ENCODE peak calls at places on chromosome 11, in six cellular contexts. W, Q, D, C, G and Z are unnamed samples.

GRCh38 chr11:27914080-27914479 is 193.9 kb downstream of the KIF18A start:
- DNase-seq in W (no peak), Q (no peak), D (no peak), C (no peak), G (no peak), Z (no peak)

GRCh38 chr11:46491661-46492331 is 100.2 kb upstream of the CHRM4 start:
- DNase-seq in W (no peak), Q (no peak), D (no peak), C (no peak), G (no peak), Z (no peak)

GRCh38 chr11:101748572-101748971 is 164.8 kb upstream of the TRPC6 start:
- DNase-seq in W (no peak), Q (no peak), D (no peak), C (no peak), G (no peak), Z (no peak)

GRCh38 chr11:82494988-82495432 is 238.7 kb downstream of the FAM181B start:
- DNase-seq in W (no peak), Q (peak), D (peak), C (no peak), G (no peak), Z (peak)

GRCh38 chr11:65814131-65814959 is 19.4 kb upstream of the SNX32 start:
- DNase-seq in W (no peak), Q (no peak), D (no peak), C (no peak), G (no peak), Z (no peak)

GRCh38 chr11:70829160-70829899 is 423.0 kb downstream of the SHANK2 start:
- DNase-seq in W (no peak), Q (no peak), D (no peak), C (no peak), G (no peak), Z (no peak)

GRCh38 chr11:65585396-65586246 is 9.8 kb downstream of the EHBP1L1 start:
- DNase-seq in W (no peak), Q (no peak), D (no peak), C (no peak), G (no peak), Z (no peak)

GRCh38 chr11:74057251-74058151 is 48.6 kb upstream of the UCP3 start:
- DNase-seq in W (peak), Q (no peak), D (peak), C (no peak), G (peak), Z (no peak)

GRCh38 chr11:61917357-61918109 is at the start of gene RAB3IL1:
- DNase-seq in W (no peak), Q (peak), D (no peak), C (no peak), G (peak), Z (peak)

GRCh38 chr11:46603704-46604308 is 10.0 kb upstream of the AMBRA1 start:
- DNase-seq in W (no peak), Q (no peak), D (no peak), C (no peak), G (no peak), Z (no peak)

GRCh38 chr11:94855666-94856065 is 87.5 kb downstream of the AMOTL1 start:
- DNase-seq in W (no peak), Q (no peak), D (no peak), C (no peak), G (no peak), Z (no peak)

GRCh38 chr11:23233075-23233474 is 372.8 kb upstream of the CCDC179 start:
- DNase-seq in W (no peak), Q (no peak), D (no peak), C (no peak), G (no peak), Z (no peak)
- TF ChIP-seq ATF3 in W (no peak), Q (no peak), D (no peak), C (no peak), G (no peak), Z (no peak)

GRCh38 chr11:3902441-3902840 is 47.0 kb downstream of the STIM1 start:
- DNase-seq in W (no peak), Q (no peak), D (no peak), C (no peak), G (peak), Z (no peak)

GRCh38 chr11:3905080-3905953 is 49.9 kb downstream of the STIM1 start:
- DNase-seq in W (peak), Q (no peak), D (peak), C (no peak), G (peak), Z (no peak)

GRCh38 chr11:3904228-3904627 is 48.8 kb downstream of the STIM1 start:
- DNase-seq in W (no peak), Q (no peak), D (no peak), C (no peak), G (no peak), Z (no peak)

GRCh38 chr11:3903207-3903896 is 47.9 kb downstream of the STIM1 start:
- DNase-seq in W (no peak), Q (no peak), D (no peak), C (no peak), G (no peak), Z (no peak)

DNA sequence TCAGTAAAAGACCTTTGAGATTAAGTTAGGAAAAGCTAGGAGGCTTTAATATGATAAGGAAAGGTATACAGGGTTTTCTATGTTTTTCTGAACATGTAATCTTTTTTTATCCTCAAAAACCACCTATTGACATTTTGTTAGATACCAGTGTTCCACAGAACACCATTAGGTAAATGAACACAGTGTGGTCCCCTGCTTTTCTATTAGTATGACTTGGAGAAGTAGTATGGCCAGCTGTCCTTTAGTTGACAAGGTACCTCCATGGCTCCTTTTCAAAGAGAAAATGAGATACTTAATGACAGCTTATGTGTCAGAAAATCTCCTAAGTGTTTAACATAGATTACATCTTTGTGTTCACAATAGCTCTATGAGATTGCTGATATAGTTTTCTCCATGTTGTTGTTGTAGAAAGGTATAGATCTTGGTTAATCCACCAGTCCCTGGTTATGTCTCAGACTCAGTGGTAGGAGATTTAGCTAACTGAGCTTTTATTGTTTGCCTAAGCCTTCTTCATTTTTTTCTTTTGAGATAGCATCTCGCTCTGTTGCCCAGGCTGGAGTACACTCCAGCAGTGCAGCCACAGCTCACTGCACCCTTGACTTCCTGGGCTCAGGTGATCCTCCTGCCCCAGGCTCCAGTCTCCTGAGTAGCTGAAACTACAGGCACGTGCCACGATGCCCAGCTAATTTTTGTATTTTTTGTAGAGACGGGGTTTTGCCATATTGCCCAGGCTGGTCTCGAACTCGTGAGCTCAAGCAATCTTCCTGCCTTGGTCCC is 46.0 kb downstream of the STIM1 start:
- DNase-seq in W (no peak), Q (no peak), D (no peak), C (no peak), G (no peak), Z (no peak)
- TF ChIP-seq ATF3 in W (no peak), Q (no peak), D (no peak), C (no peak), G (no peak), Z (no peak)

GRCh38 chr11:12981879-12982531 is 27.1 kb upstream of the RASSF10 start:
- DNase-seq in W (no peak), Q (no peak), D (peak), C (no peak), G (no peak), Z (no peak)
- TF ChIP-seq ATF3 in W (no peak), Q (no peak), D (no peak), C (no peak), G (no peak), Z (no peak)

GRCh38 chr11:20353829-20354434 is 9.6 kb upstream of the HTATIP2 start:
- DNase-seq in W (peak), Q (peak), D (peak), C (no peak), G (peak), Z (no peak)
- TF ChIP-seq ATF3 in W (no peak), Q (no peak), D (no peak), C (no peak), G (no peak), Z (no peak)

GRCh38 chr11:43812471-43812870 is 68.2 kb upstream of the ALKBH3 start:
- DNase-seq in W (no peak), Q (no peak), D (no peak), C (no peak), G (no peak), Z (no peak)

GRCh38 chr11:43806976-43807375 is 73.7 kb upstream of the ALKBH3 start:
- DNase-seq in W (no peak), Q (no peak), D (no peak), C (no peak), G (no peak), Z (no peak)

GRCh38 chr11:43810929-43811596 is 69.6 kb upstream of the ALKBH3 start:
- DNase-seq in W (no peak), Q (no peak), D (no peak), C (no peak), G (peak), Z (no peak)
- TF ChIP-seq ATF3 in W (no peak), Q (no peak), D (no peak), C (no peak), G (no peak), Z (no peak)

GRCh38 chr11:123719452-123719851 is 22.0 kb downstream of the ZNF202 start:
- DNase-seq in W (no peak), Q (no peak), D (no peak), C (no peak), G (no peak), Z (no peak)
- TF ChIP-seq ATF3 in W (no peak), Q (no peak), D (no peak), C (no peak), G (peak), Z (no peak)

GRCh38 chr11:34600339-34601084 is 20.4 kb upstream of the EHF start:
- DNase-seq in W (peak), Q (no peak), D (peak), C (no peak), G (peak), Z (no peak)
- TF ChIP-seq ATF3 in W (no peak), Q (no peak), D (no peak), C (no peak), G (no peak), Z (no peak)

GRCh38 chr11:59267738-59268475 is 55.2 kb upstream of the MPEG1 start:
- DNase-seq in W (no peak), Q (no peak), D (no peak), C (no peak), G (no peak), Z (no peak)

GRCh38 chr11:59271247-59271755 is 58.6 kb upstream of the MPEG1 start:
- DNase-seq in W (no peak), Q (no peak), D (no peak), C (no peak), G (no peak), Z (no peak)

GRCh38 chr11:59271811-59272327 is 59.1 kb upstream of the MPEG1 start:
- DNase-seq in W (no peak), Q (no peak), D (no peak), C (no peak), G (no peak), Z (no peak)

DNA sequence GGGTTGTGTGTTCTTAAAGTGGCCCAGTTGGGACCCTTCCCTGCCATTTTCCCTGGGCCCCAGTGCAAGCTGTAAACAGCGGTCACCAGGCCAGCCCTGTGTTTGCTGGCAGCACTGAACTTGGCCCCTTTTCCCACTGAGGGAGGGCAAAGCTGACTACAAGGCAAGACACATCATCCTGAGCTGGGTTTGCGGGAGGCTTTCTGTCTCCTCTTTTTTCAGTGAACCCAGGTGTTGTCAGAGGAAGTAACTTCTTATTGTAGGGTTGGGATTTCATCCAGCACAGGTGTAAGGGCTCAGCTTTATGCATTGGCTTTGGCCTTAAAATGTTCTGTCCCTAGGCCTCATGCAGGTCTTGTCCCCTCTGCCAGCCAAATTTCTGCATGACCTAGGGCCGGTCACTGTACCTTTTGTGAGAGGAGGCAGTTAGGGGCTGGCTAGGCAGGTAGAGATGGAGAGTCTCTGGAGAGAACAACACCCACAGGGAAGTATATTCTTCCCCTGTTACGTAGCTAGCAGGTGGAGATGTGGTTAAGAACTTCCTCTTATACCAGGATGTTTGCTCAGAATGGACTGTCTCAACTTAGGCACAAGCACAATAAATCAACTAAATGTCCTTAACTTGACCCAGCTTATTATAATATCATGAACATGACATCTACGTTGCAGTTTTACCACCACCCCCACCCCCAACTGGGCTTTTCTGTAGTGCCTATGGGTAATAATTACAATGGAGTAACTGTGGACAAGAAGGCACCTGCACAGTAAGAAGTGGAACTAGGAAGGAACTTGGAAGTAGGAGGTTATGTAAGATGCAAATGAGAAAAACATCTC is 60.5 kb upstream of the MPEG1 start:
- DNase-seq in W (no peak), Q (no peak), D (no peak), C (peak), G (no peak), Z (no peak)
- TF ChIP-seq ATF3 in W (no peak), Q (no peak), D (no peak), C (no peak), G (no peak), Z (no peak)

GRCh38 chr11:120717042-120717441 is 205.5 kb downstream of the GRIK4 start:
- DNase-seq in W (no peak), Q (no peak), D (no peak), C (no peak), G (no peak), Z (no peak)

GRCh38 chr11:120712014-120712413 is 200.5 kb downstream of the GRIK4 start:
- DNase-seq in W (no peak), Q (no peak), D (no peak), C (no peak), G (no peak), Z (no peak)

GRCh38 chr11:120712862-120713770 is 201.6 kb downstream of the GRIK4 start:
- DNase-seq in W (no peak), Q (no peak), D (no peak), C (no peak), G (no peak), Z (no peak)

GRCh38 chr11:120715239-120715638 is 203.7 kb downstream of the GRIK4 start:
- DNase-seq in W (no peak), Q (no peak), D (peak), C (no peak), G (peak), Z (no peak)

DNA sequence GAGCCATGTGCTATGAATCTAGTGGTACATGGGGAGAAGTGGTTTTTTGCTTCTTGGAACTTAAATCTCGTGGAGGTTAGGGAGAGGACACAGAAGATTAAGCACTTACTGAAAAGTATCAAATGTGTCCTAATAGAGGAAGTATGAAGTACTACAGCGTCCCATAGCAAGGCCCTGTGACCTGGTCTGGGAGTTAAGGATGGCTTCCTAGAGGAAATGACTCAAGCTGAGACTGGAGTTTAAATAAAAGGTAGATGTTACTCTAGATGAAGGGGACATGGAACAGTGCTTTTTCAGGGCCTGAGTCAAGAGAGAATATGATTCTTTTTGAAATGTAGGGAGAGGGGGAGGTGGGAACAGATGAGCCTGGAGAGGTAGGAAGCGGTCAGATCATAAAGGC is 202.9 kb downstream of the GRIK4 start:
- DNase-seq in W (no peak), Q (no peak), D (no peak), C (no peak), G (no peak), Z (no peak)
- TF ChIP-seq ATF3 in W (no peak), Q (no peak), D (no peak), C (no peak), G (no peak), Z (no peak)